ENCODE peak calls at places on chromosomes 16 and 17, in ten cellular contexts. W is GM13976, T is HS-5, A is RWPE1, Y is SHP77, M is MV-4-11, N is left lung, F is H54, V is NCI-H1417, Q is neural progenitor cell. S is an unnamed sample.

GRCh38 chr16:3819741-3820724 is 60.5 kb downstream of the CREBBP start:
- DNase-seq in V (peak), N (no peak), M (no peak), A (peak), Q (no peak), T (peak), W (no peak), Y (peak), F (peak), S (no peak)

GRCh38 chr17:67528751-67529436 is 151.8 kb downstream of the PITPNC1 start:
- DNase-seq in N (peak), Q (peak), Y (peak), W (no peak), M (no peak), T (peak), A (peak), V (peak), F (peak), S (no peak)

GRCh38 chr16:50311134-50311528 is 44.8 kb downstream of the ADCY7 start:
- DNase-seq in Y (no peak), A (no peak), V (no peak), M (no peak), N (no peak), Q (no peak), W (no peak), F (no peak), T (no peak), S (no peak)

GRCh38 chr17:5500247-5500803 is 14.0 kb downstream of the MIS12 start:
- DNase-seq in A (no peak), V (peak), M (no peak), W (peak), Q (no peak), Y (no peak), F (no peak), N (no peak), T (no peak), S (no peak)

GRCh38 chr16:85757341-85757822 is 6.5 kb upstream of the C16orf74 start:
- DNase-seq in M (peak), V (peak), F (no peak), A (no peak), Y (no peak), W (no peak), N (no peak), Q (no peak), T (peak), S (no peak)

GRCh38 chr17:521561-522325 is 169.1 kb upstream of the RPH3AL start:
- DNase-seq in T (no peak), F (no peak), V (no peak), N (no peak), A (no peak), Y (no peak), Q (no peak), W (no peak), M (no peak), S (no peak)

GRCh38 chr16:2860826-2861567 is 3.0 kb upstream of the PRSS22 start:
- DNase-seq in T (no peak), V (no peak), Y (no peak), M (no peak), A (peak), W (no peak), F (no peak), Q (peak), N (no peak), S (no peak)

GRCh38 chr17:4950757-4951204 is at the start of gene ENO3:
- DNase-seq in V (peak), Q (peak), N (no peak), Y (peak), W (no peak), T (no peak), F (no peak), M (no peak), A (no peak), S (no peak)

GRCh38 chr17:66976781-66977201 is 12.3 kb downstream of the CACNG4 start:
- DNase-seq in W (no peak), Y (no peak), F (no peak), Q (peak), A (no peak), N (no peak), M (no peak), V (no peak), T (no peak), S (no peak)

GRCh38 chr16:1983544-1984346 is at the start of gene GFER:
- DNase-seq in A (peak), N (peak), Q (peak), W (peak), V (peak), F (peak), M (peak), T (peak), Y (peak), S (peak)

GRCh38 chr17:78995022-78995760 is 14.4 kb downstream of the CANT1 start:
- DNase-seq in W (no peak), T (no peak), N (no peak), A (no peak), M (no peak), Y (no peak), V (no peak), F (no peak), Q (no peak), S (no peak)

GRCh38 chr17:49755681-49756283 is 8.1 kb downstream of the FAM117A start:
- DNase-seq in V (peak), M (no peak), F (no peak), Q (no peak), W (no peak), N (no peak), Y (no peak), A (no peak), T (no peak), S (no peak)

GRCh38 chr16:57165923-57166322 is 19.9 kb downstream of the PSME3IP1 start:
- DNase-seq in M (no peak), N (no peak), V (no peak), Q (no peak), Y (no peak), F (no peak), T (no peak), W (no peak), A (no peak), S (no peak)

GRCh38 chr17:65857713-65858112 is 296.3 kb upstream of the AXIN2 start:
- DNase-seq in W (no peak), F (no peak), Q (no peak), N (no peak), A (no peak), T (peak), Y (no peak), M (no peak), V (no peak), S (no peak)

GRCh38 chr17:7867881-7868329 is 10.1 kb downstream of the CYB5D1 start:
- DNase-seq in F (no peak), N (no peak), T (no peak), W (no peak), V (no peak), A (peak), Q (no peak), M (peak), Y (no peak), S (no peak)

GRCh38 chr16:4870138-4870671 is 22.9 kb downstream of the UBN1 start:
- DNase-seq in T (no peak), A (no peak), W (no peak), Q (no peak), N (peak), F (no peak), M (no peak), V (no peak), Y (no peak), S (no peak)

S was measured in HAP-1.